ENCODE peak calls at places on chromosomes 7 and 10, in seven cellular contexts. O is left ventricle myocardium inferior; A is CD8-positive, alpha-beta T cell; V is GM23338; L is heart right ventricle; J is PC-3; P is HCT116. M is an unnamed sample. For H3K27me3, the result is how much of the 10 kb centered on the place peaks cover.

GRCh38 chr7:74083928-74084721 is 521 bp downstream of the LIMK1 start:
- DNase-seq in V (peak), A (peak), J (peak), P (no peak), L (no peak), O (peak), M (no peak)

GRCh38 chr10:78991187-78991586 is 77.6 kb upstream of the ZMIZ1 start:
- DNase-seq in V (no peak), J (peak), L (no peak), A (no peak), O (no peak), P (no peak), M (no peak)

GRCh38 chr10:129161184-129161583 is 305.9 kb upstream of the MGMT start:
- DNase-seq in P (no peak), J (peak), L (no peak), V (peak), A (no peak), O (no peak), M (no peak)

GRCh38 chr10:29141761-29142160 is 147.1 kb upstream of the LYZL1 start:
- DNase-seq in O (no peak), P (no peak), J (peak), A (no peak), L (no peak), V (peak), M (no peak)

GRCh38 chr10:103276941-103277712 is at the start of gene INA:
- DNase-seq in A (no peak), O (no peak), J (no peak), L (no peak), V (peak), P (no peak), M (no peak)

GRCh38 chr10:28217848-28218247 is 85.0 kb downstream of the MPP7 start:
- DNase-seq in O (no peak), L (no peak), J (peak), P (peak), A (no peak), V (no peak), M (no peak)

GRCh38 chr7:133619491-133619890 is 366.6 kb downstream of the EXOC4 start:
- DNase-seq in J (no peak), O (no peak), L (no peak), P (no peak), V (no peak), A (no peak), M (no peak)

GRCh38 chr10:103192089-103192450 is 1.0 kb downstream of the NT5C2 start:
- DNase-seq in L (no peak), O (no peak), A (no peak), J (no peak), P (no peak), V (no peak), M (no peak)

GRCh38 chr10:102596506-102596971 is 47.7 kb upstream of the TRIM8 start:
- DNase-seq in P (peak), O (peak), J (peak), A (no peak), V (peak), L (no peak), M (no peak)

GRCh38 chr10:115209133-115209532 is 116.0 kb downstream of the ATRNL1 start:
- DNase-seq in P (no peak), L (no peak), O (no peak), J (no peak), V (no peak), A (no peak), M (no peak)

GRCh38 chr10:48659790-48660189 is 24.9 kb upstream of the WDFY4 start:
- DNase-seq in J (peak), L (no peak), O (no peak), V (peak), A (no peak), P (no peak), M (no peak)

GRCh38 chr10:79425074-79425532 is 20.3 kb downstream of the ZCCHC24 start:
- DNase-seq in P (no peak), J (no peak), V (no peak), L (peak), O (peak), A (no peak), M (no peak)

GRCh38 chr10:123974406-123974805 is 82.8 kb upstream of the CPXM2 start:
- DNase-seq in O (no peak), J (peak), L (no peak), V (no peak), P (peak), A (no peak), M (no peak)

GRCh38 chr7:94374721-94375120 is 20.0 kb upstream of the COL1A2 start:
- DNase-seq in A (no peak), P (no peak), J (no peak), V (no peak), O (no peak), L (no peak), M (no peak)

GRCh38 chr10:31731711-31732110 is 196.9 kb downstream of the ARHGAP12 start:
- DNase-seq in V (no peak), P (no peak), O (no peak), J (no peak), L (no peak), A (no peak), M (no peak)

GRCh38 chr10:85535926-85536325 is 830.7 kb downstream of the GRID1 start:
- DNase-seq in O (no peak), J (no peak), P (no peak), L (no peak), A (no peak), V (no peak), M (no peak)

GRCh38 chr7:94584113-94584512 is 71.8 kb downstream of the SGCE start:
- DNase-seq in J (peak), L (no peak), V (no peak), P (no peak), O (no peak), A (no peak), M (no peak)

GRCh38 chr10:123746520-123746919 is 80.4 kb downstream of the GPR26 start:
- DNase-seq in A (no peak), P (no peak), L (no peak), O (no peak), J (no peak), V (no peak), M (no peak)

GRCh38 chr10:103428989-103429643 is 23.1 kb downstream of the CALHM2 start:
- DNase-seq in A (no peak), L (no peak), O (no peak), P (no peak), V (no peak), J (no peak), M (no peak)

GRCh38 chr7:116265881-116266280 is 55.5 kb downstream of the TES start:
- DNase-seq in J (peak), P (no peak), L (no peak), O (no peak), A (no peak), V (no peak), M (no peak)

GRCh38 chr10:47260505-47261111 is 39.4 kb upstream of the GDF10 start:
- DNase-seq in V (no peak), J (no peak), A (no peak), P (no peak), L (no peak), O (no peak), M (peak)

GRCh38 chr10:79402951-79403350 is 42.5 kb downstream of the ZCCHC24 start:
- DNase-seq in A (no peak), V (no peak), O (peak), P (no peak), L (peak), J (peak), M (no peak)

GRCh38 chr7:134949171-134949570 is 37.1 kb upstream of the AGBL3 start:
- DNase-seq in L (no peak), O (no peak), A (no peak), J (no peak), P (no peak), V (no peak), M (no peak)

GRCh38 chr10:114868801-114869200 is 47.2 kb downstream of the FHIP2A start:
- DNase-seq in P (no peak), A (no peak), L (no peak), J (peak), V (no peak), O (no peak), M (no peak)

GRCh38 chr10:113733635-113734034 is 17.8 kb upstream of the PLEKHS1 start:
- DNase-seq in A (no peak), J (no peak), O (no peak), L (no peak), V (no peak), P (no peak), M (no peak)

GRCh38 chr7:2172311-2173183 is 60.2 kb downstream of the MAD1L1 start:
- DNase-seq in P (no peak), J (peak), O (no peak), A (no peak), V (no peak), L (no peak), M (no peak)

GRCh38 chr7:44333971-44334733 is 8.8 kb upstream of the CAMK2B start:
- DNase-seq in P (no peak), L (no peak), V (no peak), O (no peak), J (no peak), A (no peak), M (no peak)

GRCh38 chr10:5862360-5862929 is 27.2 kb downstream of the ANKRD16 start:
- DNase-seq in A (no peak), O (no peak), J (no peak), L (no peak), V (no peak), P (no peak), M (no peak)

GRCh38 chr7:21819048-21819447 is 126.7 kb downstream of the CDCA7L start:
- DNase-seq in O (no peak), P (no peak), A (no peak), V (no peak), L (no peak), J (no peak), M (no peak)

GRCh38 chr7:91285966-91286365 is 21.7 kb downstream of the FZD1 start:
- DNase-seq in J (no peak), A (no peak), O (no peak), V (no peak), P (no peak), L (no peak), M (no peak)

GRCh38 chr10:32055478-32056135 is 618 bp downstream of the KIF5B start:
- DNase-seq in L (peak), V (peak), J (peak), P (no peak), O (peak), A (peak), M (no peak)

GRCh38 chr10:128895473-128895872 is 571.6 kb upstream of the MGMT start:
- DNase-seq in O (no peak), V (no peak), A (no peak), L (no peak), J (no peak), P (no peak), M (no peak)

GRCh38 chr7:63071396-63071795 is 927.3 kb upstream of the ZNF722 start:
- DNase-seq in J (no peak), L (no peak), V (no peak), A (no peak), P (no peak), O (no peak), M (no peak)

GRCh38 chr7:158238616-158239289 is 348.9 kb downstream of the PTPRN2 start:
- DNase-seq in V (no peak), L (no peak), J (no peak), P (no peak), O (no peak), A (no peak), M (no peak)

GRCh38 chr7:43721193-43721806 is 8.0 kb downstream of the COA1 start:
- DNase-seq in P (no peak), J (peak), V (peak), A (no peak), O (no peak), L (no peak), M (no peak)

GRCh38 chr7:12756841-12757240 is 69.4 kb downstream of the ARL4A start:
- DNase-seq in P (no peak), L (no peak), V (no peak), A (no peak), J (peak), O (no peak), M (no peak)

GRCh38 chr7:5494683-5495561 is 71.3 kb upstream of the TNRC18 start:
- DNase-seq in A (peak), P (peak), J (peak), V (peak), O (peak), L (peak), M (peak)

GRCh38 chr10:124524991-124525653 is 63.5 kb downstream of the LHPP start:
- DNase-seq in L (peak), J (peak), O (peak), V (no peak), A (no peak), P (no peak), M (no peak)

DNA sequence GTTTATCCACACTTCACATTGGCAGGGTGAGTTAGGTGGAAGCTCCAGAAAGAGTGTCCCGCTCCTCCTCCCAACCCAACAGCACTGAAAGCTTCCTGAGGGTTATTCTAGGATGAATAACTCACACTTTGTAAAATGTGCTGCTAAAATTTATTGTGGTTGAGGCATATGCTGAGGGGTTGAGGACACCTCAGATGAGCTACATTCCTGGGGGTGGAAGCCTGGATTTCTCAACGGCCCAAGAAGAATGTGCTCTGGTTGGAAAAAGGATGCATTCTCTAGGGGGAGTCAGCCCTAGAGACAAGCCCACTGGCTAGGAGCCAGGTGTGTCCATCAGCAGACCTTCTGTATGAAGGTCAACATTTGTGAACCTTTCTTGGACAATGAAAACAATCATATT is 91.5 kb upstream of the PDE1C start:
- DNase-seq in J (peak), A (no peak), O (no peak), L (no peak), P (no peak), V (no peak), M (no peak)
- H3K27me3 ChIP-seq in J (under half), A (under half), O (under half), L (under half), P (under half), V (under half), M (under half)

DNA sequence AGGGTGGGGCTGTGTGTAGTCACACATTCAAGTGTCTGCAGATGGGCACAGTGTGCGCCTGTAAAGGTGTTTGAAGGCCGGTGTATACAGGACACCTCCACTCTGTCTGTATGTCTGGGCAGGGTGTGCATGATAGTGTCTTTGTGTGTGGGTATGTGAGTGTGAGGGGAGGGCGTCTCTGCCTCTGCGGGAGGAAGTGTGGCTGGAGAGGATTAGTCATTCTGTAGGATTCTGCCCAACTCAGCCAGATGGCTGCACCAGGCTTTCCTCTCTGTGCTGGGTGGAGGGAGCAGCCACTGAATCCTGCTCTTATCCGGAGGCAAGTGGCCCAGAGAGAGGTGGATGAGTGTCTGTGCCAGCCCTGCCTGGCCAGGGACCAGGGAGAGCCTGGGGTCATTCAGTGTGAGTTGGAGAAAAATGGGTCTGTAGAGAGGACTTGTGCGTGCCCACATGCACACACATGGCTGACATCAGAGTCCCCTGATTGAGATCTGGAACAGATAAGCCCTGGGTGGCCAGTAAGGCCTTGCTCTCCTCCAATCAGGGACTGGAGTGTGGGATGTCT is 1.7 kb downstream of the SFXN3 start:
- DNase-seq in L (peak), V (no peak), O (peak), P (peak), A (peak), J (peak), M (peak)
- H3K27me3 ChIP-seq in L (under half), V (half or more), O (under half), P (under half), A (under half), J (under half), M (under half)

GRCh38 chr10:117546630-117547300 is 4.2 kb downstream of the EMX2 start:
- DNase-seq in O (no peak), P (no peak), L (no peak), V (peak), J (no peak), A (no peak), M (no peak)
- H3K27me3 ChIP-seq in O (half or more), P (under half), L (half or more), V (half or more), J (half or more), A (under half), M (under half)

DNA sequence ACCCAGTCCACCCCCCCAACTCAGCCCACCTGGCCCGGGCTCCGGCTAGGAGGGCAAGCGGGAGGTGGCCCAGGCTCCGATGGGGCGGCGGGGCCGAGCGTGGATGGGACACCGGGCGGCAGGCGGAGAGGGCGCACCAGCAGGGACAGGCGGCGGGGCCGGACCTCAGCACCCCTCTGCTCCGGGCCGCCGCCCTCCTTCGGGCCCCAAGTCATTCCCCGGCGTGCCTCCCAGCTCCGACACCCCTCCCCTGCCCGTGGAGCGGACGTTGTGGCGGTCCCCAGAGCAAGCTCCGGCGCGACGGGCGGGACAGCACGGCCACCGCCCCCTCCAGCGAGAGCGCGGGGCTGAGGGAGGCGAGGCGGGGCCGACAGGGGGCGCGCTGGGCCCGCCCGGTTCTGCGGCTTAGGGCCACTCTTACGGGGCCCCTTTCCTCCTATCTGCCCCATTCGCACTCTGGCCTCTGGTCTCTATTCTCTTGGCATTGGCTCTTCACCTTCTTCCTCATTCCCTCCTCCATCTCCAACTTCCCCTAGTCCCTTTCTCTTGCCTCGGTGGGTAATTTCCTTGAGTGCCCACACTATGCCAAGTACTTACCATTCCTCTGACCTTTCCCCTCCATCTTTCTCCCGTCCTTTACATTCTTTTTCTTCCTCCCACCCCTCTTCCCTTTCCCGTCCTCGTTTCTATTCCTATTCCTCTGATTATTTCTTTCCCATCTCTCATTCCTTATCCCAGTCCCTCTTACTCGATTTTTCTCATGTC is 710 bp upstream of the GBX1 start:
- DNase-seq in P (no peak), V (peak), J (peak), A (peak), L (peak), O (no peak), M (no peak)
- H3K27me3 ChIP-seq in P (under half), V (half or more), J (half or more), A (under half), L (half or more), O (half or more), M (under half)

DNA sequence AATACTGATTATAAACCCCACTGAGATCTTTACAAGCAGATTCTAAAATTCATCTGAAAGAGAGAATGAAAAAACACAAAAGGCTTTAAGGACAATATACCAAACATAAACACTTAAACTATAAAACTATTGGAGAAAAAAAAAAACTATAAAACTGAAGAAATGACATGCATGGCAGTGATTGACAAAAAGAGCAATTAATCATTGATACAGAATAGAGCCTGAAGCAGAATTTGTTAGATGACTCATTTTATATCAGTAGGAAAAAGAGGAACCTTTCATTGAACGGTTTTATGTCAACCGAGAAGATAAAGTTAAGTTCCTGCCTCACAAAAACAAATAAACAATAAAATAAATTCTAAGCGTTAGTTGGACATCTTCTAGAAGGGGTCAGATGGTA is 23.3 kb downstream of the NPY start:
- DNase-seq in A (no peak), V (no peak), P (no peak), L (no peak), J (no peak), O (no peak), M (no peak)
- H3K27me3 ChIP-seq in A (under half), V (under half), P (under half), L (under half), J (under half), O (under half), M (under half)

DNA sequence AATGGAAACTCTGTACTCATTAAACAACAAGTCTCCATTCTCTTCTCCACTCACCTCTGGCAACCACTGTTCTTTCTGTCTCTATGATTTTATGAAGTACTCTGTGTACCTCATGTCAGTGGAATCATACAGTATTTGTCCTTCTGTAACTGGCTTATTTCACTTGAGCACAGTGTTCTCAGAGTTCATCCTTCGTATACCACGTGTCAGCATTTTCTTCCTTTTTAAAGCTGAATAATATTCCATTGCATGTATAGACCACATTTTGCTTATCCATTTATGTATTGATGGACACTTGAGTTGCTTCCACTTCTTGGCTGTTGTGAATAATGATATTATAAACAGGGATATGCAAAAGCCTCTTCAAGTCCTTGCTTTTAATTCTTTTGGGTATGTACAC is 333.0 kb upstream of the ZNF32 start:
- DNase-seq in J (no peak), L (no peak), P (no peak), A (no peak), O (no peak), V (no peak), M (no peak)
- H3K27me3 ChIP-seq in J (under half), L (under half), P (under half), A (under half), O (under half), V (under half), M (under half)

DNA sequence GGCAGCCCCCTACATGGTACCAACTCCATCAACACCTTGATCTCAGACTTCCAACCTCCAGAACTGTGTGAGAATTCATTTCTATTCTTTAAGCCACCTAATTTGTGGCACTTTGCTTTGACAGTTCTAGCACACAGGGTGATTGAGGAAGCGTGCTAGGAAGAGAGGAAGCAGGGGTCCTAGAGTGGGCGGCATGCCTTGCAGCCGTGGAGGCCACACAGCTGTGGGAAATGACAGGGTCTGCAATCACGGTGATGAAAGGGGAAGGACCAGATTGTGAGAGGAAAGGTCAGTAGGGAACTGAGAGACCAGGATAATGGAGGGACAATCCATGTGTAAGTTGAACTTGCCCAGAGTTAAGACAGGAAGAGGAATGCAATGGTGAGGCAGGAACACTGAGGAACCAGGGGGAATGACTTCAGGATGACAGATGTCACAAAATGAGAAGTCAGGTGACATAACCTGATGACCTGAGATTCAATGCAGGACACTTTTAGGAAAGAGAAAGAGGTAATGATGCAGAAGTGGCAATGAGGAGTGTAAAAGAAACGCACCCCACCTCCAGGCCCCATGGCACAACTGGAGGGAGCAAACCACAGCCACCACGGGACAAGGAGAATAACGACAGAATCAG is 87.3 kb upstream of the PIK3CG start:
- DNase-seq in V (no peak), O (no peak), L (no peak), A (no peak), J (no peak), P (no peak), M (no peak)
- H3K27me3 ChIP-seq in V (under half), O (under half), L (under half), A (under half), J (under half), P (under half), M (under half)

M was measured in ascending aorta.